ENCODE peak calls at places on chromosomes 16 and 17, in seven cellular contexts. W is HepG2, E is HCT116, C is K562, B is SK-N-MC, I is H1, M is GM12878. F is an unnamed sample. For H3K9me3, the result is how much of the 10 kb centered on the place peaks cover.

GRCh38 chr16:52191533-52192134 is 355.3 kb downstream of the TOX3 start:
- DNase-seq in C (peak), M (peak), I (peak), W (peak), E (peak), B (peak), F (peak)

GRCh38 chr16:19883296-19883951 is 1.2 kb downstream of the GPRC5B start:
- DNase-seq in C (peak), B (no peak), M (no peak), E (no peak), I (peak), W (no peak), F (peak)

GRCh38 chr17:55513885-55514590 is 2.8 kb upstream of the SMIM36 start:
- DNase-seq in I (peak), E (peak), M (peak), B (peak), C (peak), W (peak), F (peak)

GRCh38 chr16:12061336-12062055 is 85.0 kb downstream of the SNX29 start:
- DNase-seq in I (no peak), M (no peak), E (no peak), B (no peak), C (no peak), W (no peak), F (no peak)

GRCh38 chr17:65557349-65558310 is 3.8 kb downstream of the AXIN2 start:
- DNase-seq in I (no peak), E (peak), B (no peak), C (no peak), W (peak), M (no peak), F (no peak)

GRCh38 chr16:79839851-79840321 is 239.3 kb upstream of the MAF start:
- DNase-seq in M (no peak), C (no peak), E (no peak), W (no peak), B (no peak), I (no peak), F (no peak)

GRCh38 chr17:81511800-81512559 is 619 bp downstream of the ACTG1 start:
- DNase-seq in I (no peak), B (no peak), M (no peak), W (no peak), C (no peak), E (no peak), F (peak)

GRCh38 chr17:42928714-42929496 is 28.3 kb downstream of the G6PC1 start:
- DNase-seq in W (peak), C (peak), M (peak), I (peak), E (peak), B (peak), F (peak)

GRCh38 chr16:55809386-55809785 is 23.5 kb downstream of the CES1 start:
- DNase-seq in B (no peak), M (no peak), E (no peak), W (no peak), I (peak), C (no peak), F (no peak)

GRCh38 chr17:7903154-7904103 is 12.7 kb downstream of the RNF227 start:
- DNase-seq in I (no peak), B (no peak), C (no peak), W (no peak), E (no peak), M (no peak), F (no peak)

GRCh38 chr16:6517321-6517720 is 815.3 kb upstream of the RBFOX1 start:
- DNase-seq in B (no peak), E (no peak), M (no peak), I (no peak), C (no peak), W (no peak), F (no peak)

GRCh38 chr17:80833952-80834895 is 157.4 kb upstream of the CHMP6 start:
- DNase-seq in I (no peak), W (no peak), M (no peak), C (no peak), E (no peak), B (no peak), F (no peak)

GRCh38 chr17:2406903-2407790 is 6.3 kb upstream of the MNT start:
- DNase-seq in C (no peak), I (no peak), E (peak), M (no peak), W (no peak), B (no peak), F (peak)

GRCh38 chr17:38449364-38449763 is 21.1 kb downstream of the ARHGAP23 start:
- DNase-seq in C (no peak), M (no peak), B (no peak), W (peak), I (no peak), E (no peak), F (peak)

GRCh38 chr16:70482624-70483023 is 28.2 kb downstream of the FCSK start:
- DNase-seq in M (no peak), B (no peak), W (no peak), C (no peak), I (no peak), E (no peak), F (no peak)

GRCh38 chr17:78723001-78723796 is 58.9 kb downstream of the CYTH1 start:
- DNase-seq in B (peak), W (no peak), I (peak), C (no peak), M (no peak), E (no peak), F (no peak)

GRCh38 chr16:12484426-12484825 is 319.3 kb downstream of the CPPED1 start:
- DNase-seq in C (no peak), W (no peak), M (no peak), E (no peak), B (no peak), I (no peak), F (no peak)

GRCh38 chr17:78133971-78134898 is 3.7 kb downstream of the TMC8 start:
- DNase-seq in B (no peak), E (peak), C (peak), I (peak), M (no peak), W (peak), F (peak)

GRCh38 chr17:2996938-2997670 is 66.3 kb downstream of the OR1D5 start:
- DNase-seq in C (no peak), W (no peak), M (no peak), I (no peak), E (no peak), B (no peak), F (no peak)

GRCh38 chr17:13337864-13338371 is 263.8 kb downstream of the HS3ST3A1 start:
- DNase-seq in C (peak), W (peak), M (no peak), I (no peak), E (peak), B (no peak), F (peak)

GRCh38 chr16:1019234-1019933 is 37.8 kb downstream of the SOX8 start:
- DNase-seq in B (no peak), W (no peak), C (no peak), I (no peak), M (no peak), E (no peak), F (no peak)

GRCh38 chr17:36697907-36698526 is 96.6 kb downstream of the MRM1 start:
- DNase-seq in M (no peak), I (no peak), W (no peak), E (no peak), B (no peak), C (peak), F (no peak)

GRCh38 chr16:56620311-56620897 is 5.2 kb upstream of the MT1E start:
- DNase-seq in W (no peak), B (no peak), C (no peak), E (no peak), M (no peak), I (no peak), F (no peak)

GRCh38 chr16:75257886-75258806 is 6.7 kb upstream of the BCAR1 start:
- DNase-seq in E (no peak), W (no peak), I (no peak), C (no peak), B (no peak), M (no peak), F (no peak)

GRCh38 chr16:10938321-10938720 is 3.9 kb downstream of the DEXI start:
- DNase-seq in M (no peak), B (no peak), E (no peak), W (no peak), I (no peak), C (no peak), F (no peak)

GRCh38 chr16:59330030-59330670 is 596.0 kb upstream of the GOT2 start:
- DNase-seq in I (no peak), E (no peak), M (no peak), C (no peak), W (no peak), B (no peak), F (no peak)

GRCh38 chr16:89090669-89091426 is 2.8 kb upstream of the ACSF3 start:
- DNase-seq in E (no peak), B (no peak), W (no peak), I (no peak), M (no peak), C (no peak), F (no peak)

GRCh38 chr17:75456417-75457046 is at the start of gene TMEM94:
- DNase-seq in B (peak), W (peak), C (peak), I (peak), M (peak), E (peak), F (peak)

GRCh38 chr17:16997514-16998429 is 25.9 kb upstream of the TNFRSF13B start:
- DNase-seq in W (no peak), B (no peak), I (no peak), C (no peak), M (no peak), E (no peak), F (peak)

GRCh38 chr17:80104321-80104955 is 3.1 kb downstream of the GAA start:
- DNase-seq in W (no peak), B (no peak), M (no peak), I (no peak), C (no peak), E (no peak), F (no peak)

GRCh38 chr16:56965149-56965938 is 3.6 kb downstream of the CETP start:
- DNase-seq in E (no peak), I (no peak), C (no peak), W (no peak), B (no peak), M (no peak), F (no peak)

GRCh38 chr17:60604686-60605334 is 4.8 kb downstream of the PPM1D start:
- DNase-seq in B (no peak), M (no peak), E (peak), I (peak), C (no peak), W (no peak), F (peak)

GRCh38 chr17:79921411-79922160 is 82.3 kb upstream of the CBX4 start:
- DNase-seq in W (no peak), M (peak), B (no peak), I (no peak), E (no peak), C (no peak), F (no peak)

GRCh38 chr17:34245496-34245895 is 9.6 kb upstream of the CCL2 start:
- DNase-seq in M (no peak), W (no peak), I (no peak), B (no peak), C (no peak), E (no peak), F (no peak)

GRCh38 chr17:59464246-59464645 is 101.2 kb upstream of the DHX40 start:
- DNase-seq in W (no peak), M (no peak), B (no peak), I (no peak), E (no peak), C (no peak), F (no peak)

GRCh38 chr16:85851034-85851780 is 47.8 kb upstream of the IRF8 start:
- DNase-seq in I (no peak), C (no peak), E (no peak), M (no peak), W (no peak), B (no peak), F (no peak)

DNA sequence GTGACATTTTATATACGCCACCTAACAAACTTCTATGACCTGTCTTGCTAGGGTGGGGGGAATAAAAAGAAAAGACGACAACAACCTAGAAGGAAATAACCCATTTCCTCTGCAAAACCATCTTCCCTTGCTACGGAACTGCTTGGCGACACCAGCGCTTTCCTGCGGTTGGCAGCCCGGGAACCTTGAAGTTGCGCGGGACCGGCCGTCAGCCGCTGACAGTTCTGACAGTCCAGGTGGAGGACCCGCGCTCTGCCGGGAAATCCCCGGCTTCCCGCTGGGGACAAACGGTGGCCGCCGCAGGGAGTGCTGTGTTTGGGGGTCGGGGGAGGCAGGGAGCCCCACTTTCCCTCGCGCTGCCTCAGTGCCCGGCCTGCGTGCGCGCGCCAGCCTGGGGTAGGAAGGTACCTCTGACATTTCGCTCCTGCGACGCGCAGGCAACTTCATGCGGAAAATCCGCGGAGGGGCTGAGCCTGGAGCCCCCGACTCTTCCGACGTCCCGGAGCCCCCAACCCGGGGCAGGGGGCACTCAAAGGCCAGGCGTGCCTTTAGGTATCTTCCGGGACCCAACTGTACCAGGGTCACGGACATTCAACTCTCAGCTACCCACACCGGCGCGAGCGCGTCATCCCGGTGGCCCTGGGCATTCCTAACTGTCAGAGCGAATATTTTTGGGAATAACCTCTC is 516 bp downstream of the SLC16A6 start:
- DNase-seq in B (no peak), M (no peak), I (peak), E (no peak), C (no peak), W (no peak), F (no peak)
- TF ChIP-seq EZH2 in B (no peak), M (no peak), I (peak), E (no peak), C (no peak), W (no peak), F (no peak)

GRCh38 chr17:74292495-74292894 is 18.5 kb downstream of the DNAI2 start:
- DNase-seq in C (no peak), B (no peak), W (no peak), M (no peak), E (no peak), I (no peak), F (no peak)
- TF ChIP-seq POLR2AphosphoS5 in C (no peak), B (no peak), W (no peak), M (no peak), E (no peak), I (no peak), F (no peak)

DNA sequence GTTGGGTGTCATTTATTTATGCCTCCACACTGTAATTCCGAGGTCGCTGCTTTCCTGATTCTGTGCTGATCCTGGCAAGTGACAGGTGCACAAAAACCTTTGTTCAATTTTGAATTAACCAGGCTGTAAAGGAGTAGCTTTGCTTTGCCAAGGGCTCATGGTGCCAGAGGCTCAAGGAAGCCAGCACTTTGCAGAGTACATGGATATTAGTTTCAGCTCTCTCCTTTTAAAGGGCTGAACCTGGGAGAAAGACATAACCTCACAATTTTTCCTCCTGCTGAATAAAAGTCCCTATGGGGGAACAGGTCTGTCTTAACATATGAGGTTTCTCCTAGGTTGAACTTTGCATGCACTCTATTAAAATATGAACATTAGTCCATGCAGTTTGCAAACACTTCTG is 227.6 kb upstream of the WSB1 start:
- DNase-seq in I (no peak), C (no peak), B (no peak), M (no peak), E (no peak), W (no peak), F (no peak)
- H3K9me3 ChIP-seq in I (half or more), C (under half), B (under half), M (under half), E (under half), W (under half), F (under half)

DNA sequence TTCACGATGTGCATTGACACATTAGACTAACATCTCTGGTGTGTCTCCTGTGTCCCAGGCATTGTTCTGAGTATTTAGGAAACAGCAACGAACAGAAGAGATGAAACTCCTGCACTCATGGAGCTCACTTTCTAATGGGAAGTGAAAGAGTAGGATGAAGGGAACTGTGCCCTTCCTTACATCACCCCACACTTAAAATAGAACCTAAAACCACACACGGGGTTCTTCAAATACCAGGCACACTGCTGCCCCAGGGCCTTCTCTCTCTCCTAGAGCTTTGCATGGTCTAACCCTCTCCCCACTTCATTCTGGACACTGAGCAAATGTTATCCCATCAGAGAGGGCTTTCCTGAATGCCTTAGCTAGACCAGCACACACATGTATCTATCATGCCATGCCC is 33.7 kb downstream of the TRIM25 start:
- DNase-seq in W (no peak), C (no peak), M (no peak), E (no peak), B (no peak), I (no peak), F (no peak)
- TF ChIP-seq EZH2 in W (no peak), C (no peak), M (no peak), E (no peak), B (no peak), I (no peak), F (no peak)

DNA sequence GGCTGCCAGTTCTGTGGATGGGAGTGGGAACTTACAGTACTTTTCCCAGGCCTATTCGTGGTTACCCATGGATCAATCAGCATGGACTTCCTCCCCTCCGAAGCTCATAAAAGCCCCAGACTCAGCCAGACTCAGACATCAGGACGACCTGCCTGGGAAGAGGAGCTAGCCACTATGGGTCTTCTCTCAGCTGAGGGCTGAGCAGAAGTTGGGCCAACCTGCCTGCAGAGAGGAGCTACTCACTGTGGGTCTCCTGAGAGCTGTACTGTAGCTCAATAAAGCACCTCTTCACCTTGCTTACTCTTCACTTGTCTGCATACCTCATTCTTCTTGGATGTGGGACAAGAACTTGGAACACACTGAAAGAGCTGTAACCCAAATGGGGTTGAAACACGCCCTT is 73.0 kb upstream of the BRD7 start:
- DNase-seq in I (peak), M (no peak), B (no peak), E (no peak), C (no peak), W (no peak), F (no peak)
- TF ChIP-seq POLR2AphosphoS5 in I (no peak), M (no peak), B (no peak), E (no peak), C (no peak), W (no peak), F (no peak)